ENCODE peak calls at places on chromosomes 12 and 14, in nine cellular contexts. A is SK-MEL-5; W is nephron progenitor cell; S is HTR-8/SVneo; L is stimulated activated CD8-positive, alpha-beta memory T cell treated with anti-CD3 and anti-CD28 coated beads, Interleukin-15, amount 100 ng/mL, for 24 hours; N is BJ; F is fibroblast of lung; O is SW480; J is NCI-H1092 treated with DMSO at 0.1 percent for 48 hours. E is an unnamed sample.

GRCh38 chr12:131622422-131622955 is 88.4 kb upstream of the SFSWAP start:
- DNase-seq in S (no peak), A (no peak), F (no peak), N (no peak), W (no peak), O (no peak), J (no peak), L (no peak), E (no peak)

GRCh38 chr12:39912211-39912980 is 193.5 kb downstream of the SLC2A13 start:
- DNase-seq in N (no peak), W (no peak), L (no peak), J (no peak), F (no peak), A (no peak), S (no peak), O (no peak), E (no peak)

GRCh38 chr12:67764946-67765619 is 116.5 kb downstream of the DYRK2 start:
- DNase-seq in F (no peak), J (no peak), S (no peak), O (no peak), W (no peak), A (no peak), N (no peak), L (no peak), E (no peak)

GRCh38 chr12:47767197-47767724 is 5.8 kb upstream of the SLC48A1 start:
- DNase-seq in J (peak), A (peak), F (no peak), L (peak), S (no peak), N (no peak), W (peak), O (peak), E (no peak)

GRCh38 chr14:54567634-54568561 is 970 bp downstream of the SAMD4A start:
- DNase-seq in L (peak), S (no peak), A (peak), F (peak), N (no peak), W (peak), O (peak), J (peak), E (peak)

GRCh38 chr12:591571-592505 is 71.4 kb downstream of the NINJ2 start:
- DNase-seq in S (no peak), A (no peak), F (no peak), N (no peak), O (no peak), L (no peak), J (no peak), W (no peak), E (no peak)

GRCh38 chr12:28212182-28212581 is 21.9 kb downstream of the CCDC91 start:
- DNase-seq in W (no peak), S (no peak), O (no peak), N (no peak), F (no peak), L (no peak), A (no peak), J (no peak), E (no peak)

GRCh38 chr12:116727902-116728301 is 10.0 kb downstream of the SPRING1 start:
- DNase-seq in O (no peak), F (no peak), A (no peak), J (no peak), S (no peak), N (no peak), W (no peak), L (no peak), E (no peak)

GRCh38 chr14:99990268-99991170 is 74.7 kb upstream of the EVL start:
- DNase-seq in J (no peak), S (no peak), O (no peak), A (no peak), N (no peak), W (no peak), L (no peak), F (no peak), E (no peak)

GRCh38 chr12:71397433-71397954 is 42.1 kb upstream of the LGR5 start:
- DNase-seq in O (no peak), F (peak), N (peak), A (no peak), S (peak), W (no peak), L (no peak), J (no peak), E (peak)

GRCh38 chr14:90058876-90059458 is 2.8 kb upstream of the KCNK13 start:
- DNase-seq in J (no peak), N (no peak), F (peak), S (no peak), A (no peak), L (no peak), O (no peak), W (no peak), E (no peak)

GRCh38 chr14:102544745-102545460 is 35.3 kb upstream of the ANKRD9 start:
- DNase-seq in W (no peak), S (no peak), O (no peak), F (no peak), L (no peak), A (no peak), N (no peak), J (no peak), E (no peak)

GRCh38 chr12:95337176-95337575 is 119.6 kb downstream of the VEZT start:
- DNase-seq in L (no peak), N (peak), W (no peak), J (no peak), O (no peak), F (peak), A (no peak), S (no peak), E (peak)

GRCh38 chr12:109607618-109608017 is 34.0 kb downstream of the MVK start:
- DNase-seq in A (no peak), J (no peak), F (no peak), W (no peak), S (no peak), L (no peak), O (no peak), N (no peak), E (no peak)

E was measured in A673.